ENCODE peak calls at places on chromosomes 6 and 20, in six cellular contexts. One of them, this sample, is unnamed.

GRCh38 chr20:36836591-36837329 is 39.2 kb upstream of the TLDC2 start:
- DNase-seq in ovary: no peak
- DNase-seq in brain microvascular endothelial cell: peak
- DNase-seq in PC-3: peak
- DNase-seq in esophagus squamous epithelium: no peak
- DNase-seq in neural progenitor cell: peak
- DNase-seq in this sample: no peak

GRCh38 chr6:26379236-26380139 is 3.4 kb upstream of the BTN2A2 start:
- DNase-seq in ovary: no peak
- DNase-seq in brain microvascular endothelial cell: no peak
- DNase-seq in PC-3: no peak
- DNase-seq in esophagus squamous epithelium: no peak
- DNase-seq in neural progenitor cell: no peak
- DNase-seq in this sample: no peak

GRCh38 chr6:37705239-37706051 is 7.8 kb upstream of the MDGA1 start:
- DNase-seq in ovary: peak
- DNase-seq in brain microvascular endothelial cell: peak
- DNase-seq in PC-3: peak
- DNase-seq in esophagus squamous epithelium: no peak
- DNase-seq in neural progenitor cell: peak
- DNase-seq in this sample: peak

GRCh38 chr6:11835065-11835464 is 56.5 kb upstream of the ADTRP start:
- DNase-seq in ovary: no peak
- DNase-seq in brain microvascular endothelial cell: no peak
- DNase-seq in PC-3: no peak
- DNase-seq in esophagus squamous epithelium: no peak
- DNase-seq in neural progenitor cell: no peak
- DNase-seq in this sample: no peak

GRCh38 chr6:138592698-138593097 is 93.4 kb upstream of the NHSL1 start:
- DNase-seq in ovary: no peak
- DNase-seq in brain microvascular endothelial cell: no peak
- DNase-seq in PC-3: peak
- DNase-seq in esophagus squamous epithelium: no peak
- DNase-seq in neural progenitor cell: no peak
- DNase-seq in this sample: no peak

GRCh38 chr6:106894978-106895702 is 79.4 kb downstream of the CD24 start:
- DNase-seq in ovary: no peak
- DNase-seq in brain microvascular endothelial cell: no peak
- DNase-seq in PC-3: peak
- DNase-seq in esophagus squamous epithelium: no peak
- DNase-seq in neural progenitor cell: no peak
- DNase-seq in this sample: no peak

GRCh38 chr6:38423746-38424145 is 216.0 kb downstream of the BTBD9 start:
- DNase-seq in ovary: no peak
- DNase-seq in brain microvascular endothelial cell: no peak
- DNase-seq in PC-3: no peak
- DNase-seq in esophagus squamous epithelium: no peak
- DNase-seq in neural progenitor cell: no peak
- DNase-seq in this sample: no peak

GRCh38 chr6:52543729-52544324 is 33.0 kb downstream of the TRAM2 start:
- DNase-seq in ovary: no peak
- DNase-seq in brain microvascular endothelial cell: peak
- DNase-seq in PC-3: peak
- DNase-seq in esophagus squamous epithelium: no peak
- DNase-seq in neural progenitor cell: no peak
- DNase-seq in this sample: no peak

GRCh38 chr6:36618366-36619355 is 24.5 kb downstream of the SRSF3 start:
- DNase-seq in ovary: peak
- DNase-seq in brain microvascular endothelial cell: no peak
- DNase-seq in PC-3: no peak
- DNase-seq in esophagus squamous epithelium: no peak
- DNase-seq in neural progenitor cell: no peak
- DNase-seq in this sample: no peak

GRCh38 chr20:4092136-4092479 is 76.8 kb upstream of the RNF24 start:
- DNase-seq in ovary: no peak
- DNase-seq in brain microvascular endothelial cell: no peak
- DNase-seq in PC-3: no peak
- DNase-seq in esophagus squamous epithelium: no peak
- DNase-seq in neural progenitor cell: no peak
- DNase-seq in this sample: no peak

GRCh38 chr6:79250107-79250514 is 15.6 kb upstream of the HMGN3 start:
- DNase-seq in ovary: no peak
- DNase-seq in brain microvascular endothelial cell: no peak
- DNase-seq in PC-3: no peak
- DNase-seq in esophagus squamous epithelium: no peak
- DNase-seq in neural progenitor cell: peak
- DNase-seq in this sample: no peak

GRCh38 chr20:49668181-49668877 is 45.3 kb downstream of the B4GALT5 start:
- DNase-seq in ovary: no peak
- DNase-seq in brain microvascular endothelial cell: no peak
- DNase-seq in PC-3: no peak
- DNase-seq in esophagus squamous epithelium: no peak
- DNase-seq in neural progenitor cell: peak
- DNase-seq in this sample: no peak

GRCh38 chr6:7561153-7561964 is 19.9 kb downstream of the DSP start:
- DNase-seq in ovary: no peak
- DNase-seq in brain microvascular endothelial cell: no peak
- DNase-seq in PC-3: peak
- DNase-seq in esophagus squamous epithelium: no peak
- DNase-seq in neural progenitor cell: no peak
- DNase-seq in this sample: peak

GRCh38 chr6:48916523-48917050 is 546.5 kb downstream of the MMUT start:
- DNase-seq in ovary: no peak
- DNase-seq in brain microvascular endothelial cell: no peak
- DNase-seq in PC-3: peak
- DNase-seq in esophagus squamous epithelium: no peak
- DNase-seq in neural progenitor cell: no peak
- DNase-seq in this sample: no peak
- TF ChIP-seq CTCF in ovary: no peak
- TF ChIP-seq CTCF in brain microvascular endothelial cell: no peak
- TF ChIP-seq CTCF in PC-3: no peak
- TF ChIP-seq CTCF in esophagus squamous epithelium: no peak
- TF ChIP-seq CTCF in neural progenitor cell: no peak
- TF ChIP-seq CTCF in this sample: no peak

GRCh38 chr6:28542440-28543293 is 17.0 kb downstream of the GPX5 start:
- DNase-seq in ovary: peak
- DNase-seq in brain microvascular endothelial cell: peak
- DNase-seq in PC-3: peak
- DNase-seq in esophagus squamous epithelium: no peak
- DNase-seq in neural progenitor cell: peak
- DNase-seq in this sample: peak
- TF ChIP-seq CTCF in ovary: no peak
- TF ChIP-seq CTCF in brain microvascular endothelial cell: peak
- TF ChIP-seq CTCF in PC-3: peak
- TF ChIP-seq CTCF in esophagus squamous epithelium: no peak
- TF ChIP-seq CTCF in neural progenitor cell: peak
- TF ChIP-seq CTCF in this sample: peak

DNA sequence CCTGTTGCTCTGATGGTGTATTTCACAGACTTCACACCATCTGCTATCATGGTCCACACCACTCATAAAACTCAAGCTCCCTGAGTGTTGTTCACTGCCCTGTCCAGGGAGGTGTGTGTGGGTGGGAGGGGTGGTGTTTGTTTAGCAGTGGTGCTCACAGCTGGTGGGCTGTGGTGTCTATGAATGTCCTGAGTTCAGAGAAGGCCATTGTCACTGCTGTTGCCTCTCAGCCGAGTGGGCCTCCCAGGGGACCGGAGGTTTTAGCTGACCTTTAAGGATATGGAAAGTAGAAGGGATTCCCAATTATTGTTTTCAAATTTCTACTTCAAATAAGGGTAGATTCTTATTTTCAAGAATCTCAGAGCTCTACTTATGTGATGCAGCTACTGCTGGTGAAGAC is 45.6 kb downstream of the DTD1 start:
- DNase-seq in ovary: no peak
- DNase-seq in brain microvascular endothelial cell: no peak
- DNase-seq in PC-3: no peak
- DNase-seq in esophagus squamous epithelium: no peak
- DNase-seq in neural progenitor cell: no peak
- DNase-seq in this sample: no peak
- TF ChIP-seq CTCF in ovary: no peak
- TF ChIP-seq CTCF in brain microvascular endothelial cell: no peak
- TF ChIP-seq CTCF in PC-3: no peak
- TF ChIP-seq CTCF in esophagus squamous epithelium: no peak
- TF ChIP-seq CTCF in neural progenitor cell: no peak
- TF ChIP-seq CTCF in this sample: no peak

DNA sequence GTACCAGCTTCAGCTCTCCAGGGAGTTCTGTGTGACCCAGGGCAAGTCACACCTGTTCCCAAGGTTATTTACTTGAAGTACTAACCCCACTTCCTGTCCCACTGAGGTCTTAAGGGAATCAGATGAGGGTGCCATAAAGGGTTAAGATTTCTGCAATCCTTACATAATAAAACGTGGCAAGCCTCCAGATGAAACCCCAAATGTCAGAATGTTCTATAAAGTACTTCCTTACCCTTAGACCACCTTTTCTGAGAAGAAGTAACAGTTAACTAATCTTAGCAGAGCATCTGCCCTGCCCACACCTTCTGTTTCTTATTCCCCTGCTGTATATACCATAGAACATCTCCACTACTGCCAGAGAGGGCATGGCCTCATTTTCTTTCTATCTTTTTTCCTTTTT is 6.0 kb upstream of the AVP start:
- DNase-seq in ovary: no peak
- DNase-seq in brain microvascular endothelial cell: no peak
- DNase-seq in PC-3: no peak
- DNase-seq in esophagus squamous epithelium: no peak
- DNase-seq in neural progenitor cell: no peak
- DNase-seq in this sample: no peak
- TF ChIP-seq CTCF in ovary: no peak
- TF ChIP-seq CTCF in brain microvascular endothelial cell: no peak
- TF ChIP-seq CTCF in PC-3: no peak
- TF ChIP-seq CTCF in esophagus squamous epithelium: no peak
- TF ChIP-seq CTCF in neural progenitor cell: no peak
- TF ChIP-seq CTCF in this sample: no peak

GRCh38 chr6:82617648-82618047 is 254.0 kb downstream of the TPBG start:
- DNase-seq in ovary: no peak
- DNase-seq in brain microvascular endothelial cell: no peak
- DNase-seq in PC-3: no peak
- DNase-seq in esophagus squamous epithelium: no peak
- DNase-seq in neural progenitor cell: no peak
- DNase-seq in this sample: no peak

GRCh38 chr6:82614518-82614917 is 250.9 kb downstream of the TPBG start:
- DNase-seq in ovary: no peak
- DNase-seq in brain microvascular endothelial cell: no peak
- DNase-seq in PC-3: no peak
- DNase-seq in esophagus squamous epithelium: no peak
- DNase-seq in neural progenitor cell: no peak
- DNase-seq in this sample: no peak

GRCh38 chr6:82612475-82612874 is 248.9 kb downstream of the TPBG start:
- DNase-seq in ovary: no peak
- DNase-seq in brain microvascular endothelial cell: no peak
- DNase-seq in PC-3: no peak
- DNase-seq in esophagus squamous epithelium: no peak
- DNase-seq in neural progenitor cell: no peak
- DNase-seq in this sample: no peak

GRCh38 chr6:82619573-82619972 is 256.0 kb downstream of the TPBG start:
- DNase-seq in ovary: no peak
- DNase-seq in brain microvascular endothelial cell: no peak
- DNase-seq in PC-3: no peak
- DNase-seq in esophagus squamous epithelium: no peak
- DNase-seq in neural progenitor cell: no peak
- DNase-seq in this sample: no peak

GRCh38 chr6:82616386-82617028 is 252.9 kb downstream of the TPBG start:
- DNase-seq in ovary: no peak
- DNase-seq in brain microvascular endothelial cell: no peak
- DNase-seq in PC-3: no peak
- DNase-seq in esophagus squamous epithelium: no peak
- DNase-seq in neural progenitor cell: no peak
- DNase-seq in this sample: no peak
- TF ChIP-seq CTCF in ovary: no peak
- TF ChIP-seq CTCF in brain microvascular endothelial cell: no peak
- TF ChIP-seq CTCF in PC-3: peak
- TF ChIP-seq CTCF in esophagus squamous epithelium: peak
- TF ChIP-seq CTCF in neural progenitor cell: no peak
- TF ChIP-seq CTCF in this sample: no peak

DNA sequence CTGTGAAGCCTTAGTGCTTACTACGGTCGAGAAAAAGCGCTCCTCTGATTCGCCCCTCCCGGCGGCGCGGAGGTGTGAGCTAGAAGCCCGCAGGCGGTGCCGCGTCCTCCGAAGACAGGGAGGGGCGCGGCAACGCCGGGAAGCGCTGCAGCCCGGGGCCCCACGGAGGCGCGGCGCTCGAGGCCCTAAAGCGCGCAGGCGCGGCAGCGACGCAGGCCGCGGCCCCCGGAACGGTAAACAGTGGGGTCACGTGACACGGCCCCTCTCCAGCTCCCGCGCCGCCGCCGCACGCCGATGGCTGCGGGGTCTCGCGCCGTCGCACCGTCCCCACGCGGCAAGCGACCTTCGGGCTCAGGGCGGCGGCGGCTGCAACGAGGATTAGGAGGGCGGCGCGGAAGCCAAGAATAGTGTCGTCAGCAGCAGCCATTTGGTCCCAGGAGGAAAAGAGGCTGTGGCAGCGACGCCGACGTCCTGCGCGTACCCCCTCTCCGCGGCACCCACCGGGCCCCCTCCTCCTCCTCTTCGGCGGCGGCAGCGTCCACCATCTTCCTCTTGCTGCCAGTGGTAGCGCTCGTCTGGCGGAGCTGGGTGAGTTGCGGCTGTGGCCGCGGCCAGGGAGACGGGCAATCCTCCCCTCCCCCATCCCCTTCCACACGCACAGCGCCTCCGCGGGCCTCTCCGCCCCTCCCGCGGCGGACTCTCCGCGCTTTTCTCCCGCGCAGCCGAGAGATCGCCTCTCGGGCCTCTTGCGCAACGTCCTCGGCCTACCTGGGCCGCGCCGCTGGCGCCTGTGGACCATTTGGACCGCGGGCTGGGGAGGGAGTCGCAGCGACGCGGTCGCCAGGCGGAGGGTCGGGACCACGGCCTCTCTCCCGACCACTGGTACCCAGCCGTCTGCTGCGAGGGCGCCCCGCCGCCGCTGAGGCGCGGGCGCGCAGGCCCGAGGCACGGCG is at the start of gene PHF3:
- DNase-seq in ovary: peak
- DNase-seq in brain microvascular endothelial cell: peak
- DNase-seq in PC-3: peak
- DNase-seq in esophagus squamous epithelium: peak
- DNase-seq in neural progenitor cell: peak
- DNase-seq in this sample: peak
- TF ChIP-seq CTCF in ovary: peak
- TF ChIP-seq CTCF in brain microvascular endothelial cell: peak
- TF ChIP-seq CTCF in PC-3: no peak
- TF ChIP-seq CTCF in esophagus squamous epithelium: no peak
- TF ChIP-seq CTCF in neural progenitor cell: peak
- TF ChIP-seq CTCF in this sample: peak

This sample was measured in progenitor cell of endocrine pancreas.